ENCODE peak calls at places on chromosomes 16 and 17, in four cellular contexts. One of them, this sample, is unnamed. For H3K4me1, H3K36me3 and H3K9me3, the result is how much of the 10 kb centered on the place peaks cover.

GRCh38 chr16:46519063-46519462 is 102.1 kb downstream of the SHCBP1 start:
- DNase-seq in lower lobe of right lung: no peak
- DNase-seq in prostate gland: no peak
- DNase-seq in tibial artery: no peak
- DNase-seq in this sample: no peak

GRCh38 chr17:15109608-15110007 is 155.5 kb downstream of the PMP22 start:
- DNase-seq in tibial artery: no peak
- DNase-seq in prostate gland: no peak
- DNase-seq in lower lobe of right lung: no peak
- DNase-seq in this sample: no peak

GRCh38 chr17:71472809-71473789 is 647.7 kb upstream of the SOX9 start:
- DNase-seq in prostate gland: peak
- DNase-seq in tibial artery: no peak
- DNase-seq in lower lobe of right lung: no peak
- DNase-seq in this sample: no peak

GRCh38 chr17:30570191-30570590 is 93.0 kb downstream of the GOSR1 start:
- DNase-seq in prostate gland: no peak
- DNase-seq in lower lobe of right lung: no peak
- DNase-seq in tibial artery: no peak
- DNase-seq in this sample: no peak

GRCh38 chr16:4048481-4048880 is 67.8 kb downstream of the ADCY9 start:
- DNase-seq in lower lobe of right lung: no peak
- DNase-seq in tibial artery: no peak
- DNase-seq in prostate gland: no peak
- DNase-seq in this sample: no peak

GRCh38 chr17:21039839-21040575 is 2.8 kb downstream of the USP22 start:
- DNase-seq in prostate gland: no peak
- DNase-seq in lower lobe of right lung: no peak
- DNase-seq in tibial artery: peak
- DNase-seq in this sample: no peak

GRCh38 chr17:48555183-48555615 is 10.3 kb upstream of the HOXB2 start:
- DNase-seq in prostate gland: peak
- DNase-seq in tibial artery: no peak
- DNase-seq in lower lobe of right lung: no peak
- DNase-seq in this sample: no peak

GRCh38 chr16:89106533-89107208 is 13.0 kb downstream of the ACSF3 start:
- DNase-seq in tibial artery: no peak
- DNase-seq in prostate gland: no peak
- DNase-seq in lower lobe of right lung: no peak
- DNase-seq in this sample: no peak

GRCh38 chr17:6930754-6931153 is 65.1 kb upstream of the ALOX12 start:
- DNase-seq in tibial artery: no peak
- DNase-seq in prostate gland: no peak
- DNase-seq in lower lobe of right lung: no peak
- DNase-seq in this sample: no peak

GRCh38 chr17:45948881-45949624 is 50.0 kb upstream of the STH start:
- DNase-seq in tibial artery: peak
- DNase-seq in lower lobe of right lung: peak
- DNase-seq in prostate gland: peak
- DNase-seq in this sample: peak

GRCh38 chr16:53502331-53503269 is at the start of gene AKTIP:
- DNase-seq in prostate gland: peak
- DNase-seq in lower lobe of right lung: peak
- DNase-seq in tibial artery: no peak
- DNase-seq in this sample: peak

GRCh38 chr16:79261461-79261860 is 339.1 kb downstream of the MAF start:
- DNase-seq in lower lobe of right lung: peak
- DNase-seq in prostate gland: no peak
- DNase-seq in tibial artery: no peak
- DNase-seq in this sample: no peak

GRCh38 chr17:5537251-5537650 is 47.1 kb downstream of the NLRP1 start:
- DNase-seq in prostate gland: no peak
- DNase-seq in tibial artery: no peak
- DNase-seq in lower lobe of right lung: no peak
- DNase-seq in this sample: no peak

GRCh38 chr17:7792611-7793010 is 41.4 kb upstream of the KDM6B start:
- DNase-seq in tibial artery: no peak
- DNase-seq in lower lobe of right lung: no peak
- DNase-seq in prostate gland: no peak
- DNase-seq in this sample: no peak

GRCh38 chr17:4329838-4330237 is 36.6 kb downstream of the UBE2G1 start:
- DNase-seq in prostate gland: no peak
- DNase-seq in lower lobe of right lung: no peak
- DNase-seq in tibial artery: no peak
- DNase-seq in this sample: no peak

GRCh38 chr16:25051446-25052160 is 36.4 kb upstream of the ARHGAP17 start:
- DNase-seq in tibial artery: no peak
- DNase-seq in prostate gland: no peak
- DNase-seq in lower lobe of right lung: no peak
- DNase-seq in this sample: no peak

GRCh38 chr17:76700627-76701470 is 9.9 kb downstream of the MXRA7 start:
- DNase-seq in lower lobe of right lung: no peak
- DNase-seq in prostate gland: peak
- DNase-seq in tibial artery: peak
- DNase-seq in this sample: no peak

GRCh38 chr17:74770498-74771318 is 5.4 kb downstream of the NAT9 start:
- DNase-seq in lower lobe of right lung: peak
- DNase-seq in prostate gland: peak
- DNase-seq in tibial artery: no peak
- DNase-seq in this sample: peak

GRCh38 chr17:72517413-72518237 is 396.8 kb downstream of the SOX9 start:
- DNase-seq in tibial artery: no peak
- DNase-seq in lower lobe of right lung: no peak
- DNase-seq in prostate gland: no peak
- DNase-seq in this sample: no peak
- H3K4me1 ChIP-seq in tibial artery: under half
- H3K4me1 ChIP-seq in lower lobe of right lung: under half
- H3K4me1 ChIP-seq in prostate gland: under half
- H3K4me1 ChIP-seq in this sample: under half

GRCh38 chr16:27498916-27499658 is 50.6 kb downstream of the GTF3C1 start:
- DNase-seq in prostate gland: no peak
- DNase-seq in tibial artery: no peak
- DNase-seq in lower lobe of right lung: no peak
- DNase-seq in this sample: no peak
- H3K36me3 ChIP-seq in prostate gland: under half
- H3K36me3 ChIP-seq in tibial artery: half or more
- H3K36me3 ChIP-seq in lower lobe of right lung: half or more
- H3K36me3 ChIP-seq in this sample: under half

DNA sequence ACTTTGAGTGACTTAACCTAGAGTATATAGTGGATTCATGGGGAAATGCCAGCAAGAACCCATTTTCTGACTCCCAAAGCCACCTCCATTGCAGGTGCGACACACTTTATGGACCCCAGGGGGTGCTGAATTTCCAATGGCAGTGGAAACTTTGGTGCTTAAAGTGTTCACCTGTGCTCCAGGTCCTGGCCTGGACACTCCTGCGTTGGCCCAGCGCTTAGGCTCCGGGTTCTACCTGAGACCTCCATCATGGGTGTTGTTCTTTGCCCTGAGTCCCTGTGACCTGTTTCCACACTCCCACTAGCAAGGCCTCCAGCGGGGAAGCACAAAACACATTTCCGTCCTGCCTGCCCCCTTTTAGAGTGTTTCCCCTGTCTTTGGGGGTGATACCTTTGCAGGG is 3.0 kb downstream of the CCNF start:
- DNase-seq in tibial artery: no peak
- DNase-seq in prostate gland: no peak
- DNase-seq in lower lobe of right lung: no peak
- DNase-seq in this sample: no peak
- H3K9me3 ChIP-seq in tibial artery: under half
- H3K9me3 ChIP-seq in prostate gland: under half
- H3K9me3 ChIP-seq in lower lobe of right lung: under half
- H3K9me3 ChIP-seq in this sample: under half

DNA sequence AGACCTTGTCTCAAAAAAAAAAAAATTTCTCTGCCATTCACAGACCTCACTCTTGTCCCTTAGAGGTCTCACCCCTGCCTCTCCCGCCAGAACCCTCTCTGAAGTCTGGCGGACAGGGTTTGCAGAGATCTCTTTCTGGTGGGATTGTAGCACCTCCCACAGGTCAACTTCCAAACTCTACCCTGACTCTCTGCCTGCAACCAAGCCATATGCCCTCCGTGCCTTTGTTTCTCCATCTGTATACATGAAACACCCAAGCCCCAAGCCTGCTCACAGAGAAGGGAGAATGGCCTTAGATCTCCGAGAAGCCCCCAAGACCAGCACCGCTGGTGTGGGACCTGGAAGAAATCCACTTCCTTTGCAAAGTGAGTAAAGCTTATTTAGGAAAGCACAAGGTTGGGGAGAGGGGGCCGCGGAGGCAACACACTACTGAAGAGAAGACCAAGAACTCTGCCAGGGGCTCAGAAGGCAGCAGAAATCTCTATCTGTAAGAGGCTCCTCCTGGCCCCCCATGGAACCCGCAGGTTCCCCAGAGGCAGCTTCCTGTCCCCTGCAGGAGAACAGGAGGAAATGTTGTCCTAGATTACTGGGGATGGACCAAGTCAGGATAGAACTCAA is 219.9 kb downstream of the C16orf78 start:
- DNase-seq in lower lobe of right lung: no peak
- DNase-seq in tibial artery: peak
- DNase-seq in prostate gland: no peak
- DNase-seq in this sample: no peak
- H3K4me1 ChIP-seq in lower lobe of right lung: under half
- H3K4me1 ChIP-seq in tibial artery: under half
- H3K4me1 ChIP-seq in prostate gland: under half
- H3K4me1 ChIP-seq in this sample: under half

DNA sequence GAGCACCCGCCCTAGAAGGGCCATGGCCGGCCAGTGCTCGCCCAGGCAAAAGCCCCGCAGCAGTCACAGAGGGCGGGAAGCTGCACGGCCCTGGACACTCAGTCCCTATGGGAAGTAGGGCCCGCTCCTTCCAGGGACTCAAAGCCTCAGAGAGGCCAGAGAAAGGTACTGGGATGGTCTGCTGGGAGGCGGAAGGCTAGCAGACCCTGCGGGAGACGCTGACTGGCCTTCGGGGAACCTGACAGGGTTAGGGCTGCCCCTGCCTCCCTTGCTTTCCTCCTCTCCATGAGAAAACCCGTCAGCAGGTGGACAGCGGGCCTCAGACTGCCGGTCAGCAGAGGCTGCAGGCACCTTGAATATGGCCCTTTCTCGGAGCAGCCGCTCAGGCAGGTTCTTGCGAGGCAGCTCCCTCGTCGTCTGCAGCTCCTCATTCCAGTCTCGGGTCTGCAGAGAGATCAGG is 11.5 kb downstream of the CLUH start:
- DNase-seq in tibial artery: peak
- DNase-seq in lower lobe of right lung: peak
- DNase-seq in prostate gland: no peak
- DNase-seq in this sample: no peak
- H3K36me3 ChIP-seq in tibial artery: half or more
- H3K36me3 ChIP-seq in lower lobe of right lung: half or more
- H3K36me3 ChIP-seq in prostate gland: under half
- H3K36me3 ChIP-seq in this sample: under half

DNA sequence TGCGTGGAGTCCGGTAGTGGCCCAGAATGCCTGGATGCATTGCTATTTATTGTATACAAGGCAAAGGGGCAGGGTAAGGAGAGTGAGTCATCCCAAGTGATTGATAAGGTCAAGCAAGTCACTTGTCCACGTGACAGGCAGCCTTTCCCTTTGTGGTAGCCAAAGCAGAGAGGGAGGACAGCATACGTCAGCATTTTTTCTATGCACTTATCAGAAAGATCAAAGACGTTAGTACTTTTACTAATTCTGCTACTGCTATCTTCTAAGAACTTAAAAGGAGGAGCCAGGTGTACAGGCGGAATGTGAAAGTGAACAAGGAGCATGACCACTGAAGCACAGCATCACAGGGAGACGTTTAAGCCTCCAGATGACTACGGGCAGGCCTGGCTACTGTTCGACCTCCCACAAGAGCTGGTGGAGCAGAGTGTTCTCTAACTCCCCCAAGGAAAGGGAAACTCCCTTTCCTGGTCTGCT is 47.9 kb upstream of the ARL4D start:
- DNase-seq in tibial artery: no peak
- DNase-seq in lower lobe of right lung: no peak
- DNase-seq in prostate gland: no peak
- DNase-seq in this sample: no peak
- H3K9me3 ChIP-seq in tibial artery: under half
- H3K9me3 ChIP-seq in lower lobe of right lung: under half
- H3K9me3 ChIP-seq in prostate gland: under half
- H3K9me3 ChIP-seq in this sample: under half

DNA sequence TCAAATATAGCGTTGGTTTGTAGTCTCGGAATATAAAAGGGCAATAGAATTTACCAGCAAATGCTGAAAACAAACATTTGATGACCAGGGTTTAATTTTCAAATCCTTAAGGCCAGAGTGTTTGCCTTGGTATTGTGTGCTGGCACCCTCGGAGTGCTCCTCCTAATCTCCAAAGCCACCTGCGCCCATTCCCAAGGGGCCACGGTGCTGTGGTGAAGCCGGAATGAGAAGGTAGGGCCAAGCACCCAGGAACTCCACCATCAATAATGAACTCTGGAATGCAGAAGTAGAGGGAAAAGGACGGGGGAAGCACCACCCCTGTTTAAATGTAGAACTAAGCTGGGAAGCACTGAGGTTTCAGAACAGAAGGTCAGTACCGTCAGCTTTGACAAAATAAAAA is 51.8 kb downstream of the COG7 start:
- DNase-seq in prostate gland: no peak
- DNase-seq in tibial artery: peak
- DNase-seq in lower lobe of right lung: peak
- DNase-seq in this sample: no peak
- H3K4me1 ChIP-seq in prostate gland: under half
- H3K4me1 ChIP-seq in tibial artery: under half
- H3K4me1 ChIP-seq in lower lobe of right lung: under half
- H3K4me1 ChIP-seq in this sample: under half